ENCODE peak calls at places on chromosomes 2 and 18, in seven cellular contexts. One of them, this sample, is unnamed.

GRCh38 chr2:3430211-3430610 is 50.7 kb downstream of the TRAPPC12 start:
- DNase-seq in GM19239: no peak
- DNase-seq in epithelial cell of esophagus: peak
- DNase-seq in KG1: no peak
- DNase-seq in fibroblast of lung: peak
- DNase-seq in AG08396: no peak
- DNase-seq in tibial nerve: no peak
- DNase-seq in this sample: no peak

GRCh38 chr18:34858188-34858587 is 148.1 kb downstream of the DTNA start:
- DNase-seq in GM19239: no peak
- DNase-seq in epithelial cell of esophagus: no peak
- DNase-seq in KG1: no peak
- DNase-seq in fibroblast of lung: no peak
- DNase-seq in AG08396: no peak
- DNase-seq in tibial nerve: no peak
- DNase-seq in this sample: no peak

GRCh38 chr2:119122663-119123062 is 35.9 kb downstream of the C1QL2 start:
- DNase-seq in GM19239: no peak
- DNase-seq in epithelial cell of esophagus: no peak
- DNase-seq in KG1: no peak
- DNase-seq in fibroblast of lung: no peak
- DNase-seq in AG08396: no peak
- DNase-seq in tibial nerve: no peak
- DNase-seq in this sample: no peak

GRCh38 chr18:57697434-57697833 is 75.8 kb upstream of the NARS1 start:
- DNase-seq in GM19239: no peak
- DNase-seq in epithelial cell of esophagus: no peak
- DNase-seq in KG1: no peak
- DNase-seq in fibroblast of lung: no peak
- DNase-seq in AG08396: no peak
- DNase-seq in tibial nerve: no peak
- DNase-seq in this sample: no peak

GRCh38 chr2:48248251-48248933 is 281.6 kb upstream of the STON1 start:
- DNase-seq in GM19239: peak
- DNase-seq in epithelial cell of esophagus: peak
- DNase-seq in KG1: no peak
- DNase-seq in fibroblast of lung: peak
- DNase-seq in AG08396: peak
- DNase-seq in tibial nerve: no peak
- DNase-seq in this sample: no peak

GRCh38 chr2:126224766-126225165 is 431.2 kb upstream of the GYPC start:
- DNase-seq in GM19239: no peak
- DNase-seq in epithelial cell of esophagus: no peak
- DNase-seq in KG1: no peak
- DNase-seq in fibroblast of lung: no peak
- DNase-seq in AG08396: no peak
- DNase-seq in tibial nerve: no peak
- DNase-seq in this sample: no peak

GRCh38 chr2:124561486-124561885 is 536.4 kb downstream of the CNTNAP5 start:
- DNase-seq in GM19239: no peak
- DNase-seq in epithelial cell of esophagus: no peak
- DNase-seq in KG1: no peak
- DNase-seq in fibroblast of lung: no peak
- DNase-seq in AG08396: no peak
- DNase-seq in tibial nerve: no peak
- DNase-seq in this sample: no peak

GRCh38 chr2:97965146-97965545 is 30.6 kb downstream of the TMEM131 start:
- DNase-seq in GM19239: no peak
- DNase-seq in epithelial cell of esophagus: no peak
- DNase-seq in KG1: no peak
- DNase-seq in fibroblast of lung: no peak
- DNase-seq in AG08396: no peak
- DNase-seq in tibial nerve: no peak
- DNase-seq in this sample: no peak

GRCh38 chr2:19623488-19623887 is 265.1 kb upstream of the OSR1 start:
- DNase-seq in GM19239: no peak
- DNase-seq in epithelial cell of esophagus: peak
- DNase-seq in KG1: no peak
- DNase-seq in fibroblast of lung: peak
- DNase-seq in AG08396: no peak
- DNase-seq in tibial nerve: no peak
- DNase-seq in this sample: no peak

GRCh38 chr2:143686585-143687164 is 557.5 kb downstream of the ARHGAP15 start:
- DNase-seq in GM19239: no peak
- DNase-seq in epithelial cell of esophagus: peak
- DNase-seq in KG1: no peak
- DNase-seq in fibroblast of lung: peak
- DNase-seq in AG08396: peak
- DNase-seq in tibial nerve: peak
- DNase-seq in this sample: no peak